ENCODE peak calls at places on chromosomes 12 and 14, in seven cellular contexts. T is fibroblast of the aortic adventitia, D is body of pancreas, J is Karpas-422, L is cardiac muscle cell, F is thyroid gland, I is foreskin fibroblast. K is an unnamed sample.

GRCh38 chr12:237026-237815 is 23.3 kb upstream of the SLC6A12 start:
- DNase-seq in T (no peak), D (peak; percentile 28), J (no peak), L (no peak), F (no peak), I (no peak), K (no peak)

GRCh38 chr14:81464253-81465001 is 64.3 kb upstream of the STON2 start:
- DNase-seq in T (peak; percentile 78), D (peak; percentile 53), J (peak; percentile 94), L (peak; percentile 65), F (peak; percentile 48), I (peak; percentile 44), K (peak; percentile 43)

GRCh38 chr12:52228366-52228765 is 4.7 kb upstream of the KRT7 start:
- DNase-seq in T (no peak), D (no peak), J (no peak), L (no peak), F (no peak), I (no peak), K (no peak)

GRCh38 chr12:51773145-51773869 is 75.2 kb downstream of the FIGNL2 start:
- DNase-seq in T (peak; percentile 91), D (no peak), J (no peak), L (no peak), F (no peak), I (peak; percentile 78), K (peak; percentile 59)

GRCh38 chr12:121590476-121591143 is 9.8 kb upstream of the KDM2B start:
- DNase-seq in T (peak; percentile 71), D (no peak), J (peak; percentile 34), L (peak; percentile 12), F (no peak), I (peak; percentile 61), K (no peak)

GRCh38 chr14:76564471-76565119 is 188.7 kb downstream of the ESRRB start:
- DNase-seq in T (no peak), D (no peak), J (peak; percentile 68), L (peak; percentile 34), F (no peak), I (no peak), K (no peak)

GRCh38 chr12:44063671-44064070 is 227.8 kb downstream of the TMEM117 start:
- DNase-seq in T (no peak), D (no peak), J (no peak), L (no peak), F (no peak), I (no peak), K (no peak)

GRCh38 chr12:6950944-6951540 is at the start of gene PTPN6:
- DNase-seq in T (no peak), D (no peak), J (peak; percentile 96), L (no peak), F (no peak), I (no peak), K (no peak)

GRCh38 chr12:16531623-16532022 is 74.3 kb downstream of the LMO3 start:
- DNase-seq in T (no peak), D (peak; percentile 63), J (no peak), L (peak; percentile 29), F (peak; percentile 13), I (no peak), K (no peak)

GRCh38 chr14:37590096-37590809 is 4.8 kb downstream of the FOXA1 start:
- DNase-seq in T (no peak), D (no peak), J (no peak), L (no peak), F (no peak), I (no peak), K (no peak)

GRCh38 chr14:46902837-46903236 is 251.3 kb upstream of the RPL10L start:
- DNase-seq in T (no peak), D (no peak), J (no peak), L (peak; percentile 10), F (no peak), I (no peak), K (no peak)

GRCh38 chr14:71290960-71291466 is 383.8 kb downstream of the PCNX1 start:
- DNase-seq in T (peak; percentile 89), D (no peak), J (no peak), L (no peak), F (peak; percentile 50), I (peak; percentile 70), K (peak; percentile 31)

GRCh38 chr14:23446291-23446851 is 10.9 kb upstream of the MYH7 start:
- DNase-seq in T (no peak), D (no peak), J (no peak), L (peak; percentile 54), F (no peak), I (no peak), K (no peak)

GRCh38 chr14:74635831-74636230 is 23.8 kb upstream of the LTBP2 start:
- DNase-seq in T (no peak), D (no peak), J (no peak), L (no peak), F (no peak), I (no peak), K (no peak)

GRCh38 chr12:92608418-92609091 is 94.2 kb upstream of the PLEKHG7 start:
- DNase-seq in T (peak; percentile 68), D (no peak), J (no peak), L (peak; percentile 42), F (no peak), I (peak; percentile 53), K (no peak)

GRCh38 chr12:120669055-120669828 is 17.7 kb upstream of the MLEC start:
- DNase-seq in T (peak; percentile 58), D (peak; percentile 74), J (peak; percentile 70), L (peak; percentile 30), F (peak; percentile 83), I (peak; percentile 48), K (no peak)

GRCh38 chr12:124423683-124424515 is 129.0 kb downstream of the RFLNA start:
- DNase-seq in T (no peak), D (no peak), J (no peak), L (no peak), F (no peak), I (no peak), K (no peak)

GRCh38 chr12:124422570-124423523 is 128.0 kb downstream of the RFLNA start:
- DNase-seq in T (peak; percentile 99), D (peak; percentile 84), J (no peak), L (no peak), F (peak; percentile 93), I (peak; percentile 93), K (peak; percentile 77)

GRCh38 chr12:124420041-124420765 is 125.3 kb downstream of the RFLNA start:
- DNase-seq in T (no peak), D (no peak), J (no peak), L (no peak), F (no peak), I (no peak), K (no peak)

GRCh38 chr12:124420972-124421674 is 126.2 kb downstream of the RFLNA start:
- DNase-seq in T (no peak), D (no peak), J (no peak), L (peak; percentile 85), F (no peak), I (no peak), K (no peak)

DNA sequence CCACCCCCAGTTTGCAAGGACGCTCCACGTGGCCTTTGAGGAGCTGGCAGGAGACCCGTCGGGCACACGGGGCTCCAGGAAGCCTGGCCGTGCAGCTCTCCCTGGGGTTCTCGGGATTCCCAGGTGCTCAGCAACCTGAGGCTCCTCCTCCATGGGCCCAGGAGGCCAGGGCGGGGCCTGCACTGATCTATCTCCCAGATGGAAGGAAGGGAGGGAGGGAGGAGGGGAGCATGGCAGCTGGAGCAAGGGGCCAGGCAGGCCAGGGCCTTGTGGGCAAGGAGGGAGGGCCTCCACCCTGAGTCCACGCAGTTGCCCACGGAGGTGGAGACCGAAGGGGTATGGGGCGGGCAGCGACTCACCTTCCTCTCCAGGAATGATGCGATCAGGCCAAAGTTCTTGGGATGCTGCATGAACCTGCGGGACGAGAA is 127.3 kb downstream of the RFLNA start:
- DNase-seq in T (peak; percentile 23), D (peak; percentile 72), J (no peak), L (no peak), F (peak; percentile 90), I (no peak), K (no peak)
- H3K4me3 ChIP-seq in T (peak overlapping the region; percentile 40), D (no peak overlapping the region), J (no peak overlapping the region), L (no peak overlapping the region), F (no peak overlapping the region), I (no peak overlapping the region), K (no peak overlapping the region)

GRCh38 chr12:70469221-70469820 is 103.2 kb downstream of the KCNMB4 start:
- DNase-seq in T (no peak), D (no peak), J (peak; percentile 85), L (no peak), F (no peak), I (no peak), K (no peak)

GRCh38 chr12:70466753-70467152 is 100.7 kb downstream of the KCNMB4 start:
- DNase-seq in T (no peak), D (no peak), J (peak; percentile 65), L (no peak), F (no peak), I (no peak), K (no peak)

GRCh38 chr12:70467476-70467875 is 101.4 kb downstream of the KCNMB4 start:
- DNase-seq in T (no peak), D (no peak), J (no peak), L (no peak), F (no peak), I (no peak), K (no peak)

GRCh38 chr12:70467908-70468733 is 102.0 kb downstream of the KCNMB4 start:
- DNase-seq in T (no peak), D (no peak), J (peak; percentile 93), L (no peak), F (no peak), I (no peak), K (no peak)

GRCh38 chr12:70468741-70469140 is 102.7 kb downstream of the KCNMB4 start:
- DNase-seq in T (no peak), D (no peak), J (peak; percentile 73), L (no peak), F (no peak), I (no peak), K (no peak)
- H3K4me3 ChIP-seq in T (no peak overlapping the region), D (no peak overlapping the region), J (peak overlapping the region; percentile 95), L (no peak overlapping the region), F (no peak overlapping the region), I (no peak overlapping the region), K (no peak overlapping the region)

GRCh38 chr14:92945544-92945943 is 22.6 kb downstream of the CHGA start:
- DNase-seq in T (no peak), D (no peak), J (no peak), L (no peak), F (no peak), I (no peak), K (no peak)
- H3K4me3 ChIP-seq in T (no peak overlapping the region), D (no peak overlapping the region), J (no peak overlapping the region), L (no peak overlapping the region), F (no peak overlapping the region), I (no peak overlapping the region), K (no peak overlapping the region)

GRCh38 chr12:65829716-65830115 is 5.4 kb downstream of the HMGA2 start:
- DNase-seq in T (no peak), D (no peak), J (no peak), L (no peak), F (no peak), I (no peak), K (no peak)

GRCh38 chr12:65830305-65830704 is 6.0 kb downstream of the HMGA2 start:
- DNase-seq in T (peak; percentile 45), D (no peak), J (no peak), L (no peak), F (no peak), I (no peak), K (no peak)

GRCh38 chr12:65827827-65828231 is 3.5 kb downstream of the HMGA2 start:
- DNase-seq in T (peak; percentile 59), D (no peak), J (no peak), L (peak; percentile 20), F (no peak), I (no peak), K (no peak)

GRCh38 chr12:65826513-65827171 is 2.4 kb downstream of the HMGA2 start:
- DNase-seq in T (peak; percentile 79), D (no peak), J (no peak), L (peak; percentile 9), F (no peak), I (no peak), K (no peak)

GRCh38 chr12:65828711-65829339 is 4.5 kb downstream of the HMGA2 start:
- DNase-seq in T (no peak), D (no peak), J (no peak), L (no peak), F (no peak), I (no peak), K (no peak)
- H3K4me3 ChIP-seq in T (peak overlapping the region; percentile 44), D (no peak overlapping the region), J (no peak overlapping the region), L (no peak overlapping the region), F (no peak overlapping the region), I (peak overlapping the region; percentile 60), K (peak overlapping the region; percentile 96)